ENCODE peak calls at places on chromosomes 11 and 22, in eight cellular contexts. A, N, F, O, M, C, H and B are unnamed samples.

GRCh38 chr11:79304599-79305212 is 136.1 kb downstream of the TENM4 start:
- DNase-seq in F (no peak), A (no peak), C (no peak), O (no peak), N (no peak), H (no peak), M (no peak), B (no peak)

GRCh38 chr11:34905666-34906065 is 10.5 kb downstream of the APIP start:
- DNase-seq in A (no peak), O (no peak), M (no peak), H (no peak), C (no peak), N (no peak), F (no peak), B (no peak)

GRCh38 chr11:16739326-16739875 is 954 bp downstream of the C11orf58 start:
- DNase-seq in O (no peak), N (no peak), A (peak), M (no peak), H (no peak), C (no peak), F (no peak), B (no peak)

GRCh38 chr11:78749243-78749730 is 174.6 kb upstream of the NARS2 start:
- DNase-seq in N (no peak), H (no peak), A (no peak), C (no peak), O (no peak), F (no peak), M (no peak), B (no peak)

GRCh38 chr22:29628982-29629381 is 25.5 kb downstream of the NF2 start:
- DNase-seq in H (no peak), O (no peak), A (no peak), F (no peak), N (no peak), M (no peak), C (no peak), B (no peak)

GRCh38 chr11:8814209-8814922 is 96.6 kb upstream of the AKIP1 start:
- DNase-seq in O (no peak), C (no peak), H (peak), M (no peak), F (no peak), A (no peak), N (no peak), B (no peak)

GRCh38 chr22:35839811-35840739 is 122.4 kb downstream of the APOL5 start:
- DNase-seq in O (peak), F (peak), H (peak), C (no peak), A (peak), N (peak), M (peak), B (peak)

GRCh38 chr11:8359521-8359920 is 95.8 kb upstream of the LMO1 start:
- DNase-seq in N (no peak), O (no peak), H (no peak), M (no peak), A (no peak), F (no peak), C (no peak), B (no peak)

GRCh38 chr11:8168485-8169257 is at the start of gene RIC3:
- DNase-seq in C (peak), M (peak), A (peak), H (peak), F (peak), O (peak), N (no peak), B (no peak)

GRCh38 chr11:46308632-46309419 is 31.4 kb downstream of the CREB3L1 start:
- DNase-seq in A (peak), N (peak), F (peak), O (peak), M (peak), C (peak), H (peak), B (peak)

GRCh38 chr11:73344191-73344607 is 32.0 kb upstream of the RELT start:
- DNase-seq in C (no peak), M (peak), F (no peak), O (no peak), H (no peak), N (no peak), A (no peak), B (no peak)

GRCh38 chr11:88631497-88631896 is 294.0 kb upstream of the CTSC start:
- DNase-seq in H (no peak), C (no peak), O (no peak), N (peak), A (peak), M (no peak), F (peak), B (no peak)

GRCh38 chr11:125175896-125176575 is 11.5 kb downstream of the PKNOX2 start:
- DNase-seq in C (no peak), A (no peak), H (no peak), O (no peak), F (no peak), M (no peak), N (no peak), B (no peak)

GRCh38 chr11:67544591-67545242 is 21.5 kb upstream of the CABP2 start:
- DNase-seq in N (no peak), F (no peak), A (no peak), O (no peak), H (no peak), C (no peak), M (no peak), B (no peak)

GRCh38 chr11:69292221-69292648 is 1.7 kb upstream of the MYEOV start:
- DNase-seq in M (no peak), C (peak), A (peak), O (peak), N (no peak), H (no peak), F (peak), B (no peak)

GRCh38 chr22:26367402-26368245 is 61.4 kb upstream of the ASPHD2 start:
- DNase-seq in A (peak), H (no peak), M (peak), F (peak), N (peak), C (peak), O (peak), B (no peak)

GRCh38 chr11:2314525-2315394 is 12.9 kb downstream of the TSPAN32 start:
- DNase-seq in F (no peak), H (peak), M (peak), C (no peak), O (no peak), A (no peak), N (no peak), B (peak)

GRCh38 chr22:36064358-36064757 is 35.7 kb upstream of the RBFOX2 start:
- DNase-seq in H (no peak), A (no peak), O (no peak), N (no peak), F (no peak), C (no peak), M (no peak), B (no peak)

GRCh38 chr11:35326266-35326879 is 93.0 kb downstream of the SLC1A2 start:
- DNase-seq in M (no peak), O (no peak), C (no peak), F (no peak), N (no peak), H (no peak), A (no peak), B (no peak)

GRCh38 chr22:32561163-32561562 is 86.6 kb downstream of the FBXO7 start:
- DNase-seq in M (no peak), C (no peak), O (no peak), H (no peak), F (no peak), A (no peak), N (no peak), B (no peak)

GRCh38 chr22:42719656-42720262 is 911 bp downstream of the A4GALT start:
- DNase-seq in H (no peak), O (no peak), A (peak), M (no peak), C (no peak), F (no peak), N (no peak), B (no peak)

GRCh38 chr22:46281866-46282678 is 14.3 kb downstream of the TTC38 start:
- DNase-seq in F (no peak), N (no peak), C (no peak), M (no peak), A (no peak), H (no peak), O (no peak), B (no peak)

GRCh38 chr22:42269407-42270177 is 861 bp downstream of the TCF20 start:
- DNase-seq in C (peak), O (peak), H (peak), A (peak), N (peak), M (no peak), F (no peak), B (no peak)

GRCh38 chr11:14114269-14114668 is 151.7 kb downstream of the SPON1 start:
- DNase-seq in H (no peak), C (no peak), F (no peak), N (no peak), A (no peak), O (no peak), M (no peak), B (no peak)

GRCh38 chr11:56885182-56885581 is 103.5 kb upstream of the OR5AK2 start:
- DNase-seq in N (no peak), H (peak), C (no peak), O (no peak), M (no peak), F (no peak), A (peak), B (no peak)

GRCh38 chr11:124517314-124517713 is 26.1 kb downstream of the OR8B12 start:
- DNase-seq in A (no peak), N (no peak), O (no peak), H (no peak), M (no peak), F (no peak), C (no peak), B (no peak)

GRCh38 chr22:44898236-44898635 is 111.6 kb downstream of the PHF21B start:
- DNase-seq in C (no peak), F (no peak), N (no peak), H (no peak), O (no peak), M (no peak), A (no peak), B (no peak)

GRCh38 chr11:67352546-67353316 is 615 bp downstream of the POLD4 start:
- DNase-seq in H (peak), O (no peak), N (no peak), A (no peak), C (no peak), F (no peak), M (no peak), B (no peak)